ENCODE peak calls at places on chromosomes 12 and 14, in seven cellular contexts. S is IMR-90, M is PC-9, P is suprapubic skin, A is brain microvascular endothelial cell, I is K562, F is WERI-Rb-1. V is an unnamed sample.
A peak's percentile ranks its signal among the peaks of the same experiment; 100 is the strongest.

GRCh38 chr14:20612403-20612802 is 21.2 kb upstream of the RNASE12 start:
- DNase-seq in S (no peak), M (no peak), P (no peak), A (no peak), F (no peak), I (no peak), V (no peak)

GRCh38 chr12:91139264-91139663 is 28.0 kb upstream of the LUM start:
- DNase-seq in A (no peak), P (no peak), I (no peak), S (peak; percentile 17), F (no peak), M (no peak), V (no peak)

GRCh38 chr14:63454863-63455622 is 88.1 kb downstream of the PPP2R5E start:
- DNase-seq in A (peak; percentile 44), P (no peak), M (no peak), F (no peak), S (peak; percentile 54), I (no peak), V (no peak)

GRCh38 chr14:92946847-92947545 is 24.0 kb downstream of the CHGA start:
- DNase-seq in A (no peak), I (no peak), F (no peak), S (no peak), P (no peak), M (no peak), V (no peak)

GRCh38 chr12:56387152-56387551 is 24.5 kb upstream of the APOF start:
- DNase-seq in M (no peak), F (no peak), I (no peak), P (no peak), S (peak; percentile 49), A (peak; percentile 14), V (peak; percentile 16)

GRCh38 chr12:26109343-26109841 is 15.4 kb downstream of the BHLHE41 start:
- DNase-seq in A (no peak), I (no peak), P (no peak), M (no peak), S (peak; percentile 81), F (no peak), V (no peak)

GRCh38 chr14:21498540-21499526 is 12.3 kb downstream of the METTL3 start:
- DNase-seq in F (peak; percentile 26), S (peak; percentile 73), I (peak; percentile 40), M (no peak), P (no peak), A (peak; percentile 43), V (no peak)

GRCh38 chr14:83133986-83134664 is 1600.5 kb upstream of the SEL1L start:
- DNase-seq in M (no peak), F (peak; percentile 31), I (no peak), A (no peak), P (no peak), S (no peak), V (no peak)

GRCh38 chr12:5013206-5013830 is 30.4 kb upstream of the KCNA5 start:
- DNase-seq in S (no peak), P (no peak), M (no peak), I (no peak), A (no peak), F (no peak), V (no peak)

GRCh38 chr14:49939884-49940510 is 47.1 kb downstream of the ARF6 start:
- DNase-seq in P (no peak), M (no peak), S (no peak), A (no peak), I (no peak), F (no peak), V (no peak)

GRCh38 chr12:13044002-13044858 is at the start of gene FAM234B:
- DNase-seq in M (peak; percentile 71), F (peak; percentile 90), A (peak; percentile 40), S (peak; percentile 62), P (peak; percentile 88), I (peak; percentile 76), V (no peak)

GRCh38 chr12:91361864-91362263 is 179.2 kb upstream of the DCN start:
- DNase-seq in P (no peak), I (peak; percentile 29), M (no peak), F (no peak), A (no peak), S (peak; percentile 60), V (no peak)

GRCh38 chr12:50951112-50951511 is 1.2 kb upstream of the HIGD1C start:
- DNase-seq in A (no peak), M (no peak), S (no peak), I (no peak), F (no peak), P (no peak), V (no peak)

GRCh38 chr14:106522990-106523389 is 996.6 kb downstream of the TMEM121 start:
- DNase-seq in S (no peak), A (no peak), P (no peak), I (no peak), F (no peak), M (no peak), V (no peak)

GRCh38 chr12:47905313-47905730 is 528 bp upstream of the VDR start:
- DNase-seq in F (peak; percentile 78), M (peak; percentile 85), P (no peak), A (no peak), I (peak; percentile 58), S (no peak), V (no peak)

GRCh38 chr14:100727565-100728240 is 1.0 kb downstream of the DLK1 start:
- DNase-seq in S (no peak), F (no peak), I (no peak), P (no peak), M (no peak), A (no peak), V (no peak)

GRCh38 chr14:95519699-95520098 is 3.2 kb upstream of the SYNE3 start:
- DNase-seq in I (no peak), F (no peak), S (peak; percentile 77), M (no peak), A (peak; percentile 59), P (peak; percentile 95), V (no peak)

GRCh38 chr12:52032431-52032796 is 18.8 kb upstream of the NR4A1 start:
- DNase-seq in S (peak; percentile 80), M (no peak), P (no peak), A (peak; percentile 79), F (no peak), I (no peak), V (no peak)
- H3K27ac ChIP-seq in S (peak overlapping the region; percentile 25), M (no peak overlapping the region), P (peak overlapping the region; percentile 84), A (peak overlapping the region; percentile 57), F (no peak overlapping the region), I (no peak overlapping the region), V (peak overlapping the region; percentile 22)

DNA sequence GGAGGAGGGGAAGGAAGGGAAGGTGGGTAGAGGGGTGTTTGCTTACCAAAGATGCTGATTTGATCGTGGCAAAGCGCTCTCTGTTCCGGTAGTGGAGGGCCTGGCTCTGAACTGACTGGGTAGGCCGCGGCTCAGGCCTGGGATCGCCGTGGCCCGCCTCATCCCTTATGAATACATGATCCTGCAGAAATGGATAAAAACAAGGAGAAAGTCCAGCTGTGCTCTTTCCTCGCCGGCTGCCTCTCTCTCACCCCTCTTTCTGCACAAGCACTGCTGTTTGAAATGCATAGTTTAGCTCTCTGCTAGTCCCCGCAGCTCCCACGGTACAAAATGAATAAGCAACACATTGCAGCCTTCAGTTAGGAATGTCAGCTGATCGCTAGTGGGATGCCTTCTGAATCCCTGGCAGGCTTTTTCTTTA is 53.8 kb downstream of the PEBP1 start:
- DNase-seq in A (peak; percentile 36), F (peak; percentile 78), S (peak; percentile 82), I (no peak), M (no peak), P (no peak), V (peak; percentile 66)
- H3K4me3 ChIP-seq in A (peak overlapping the region; percentile 60), F (peak overlapping the region; percentile 46), S (peak overlapping the region; percentile 56), I (no peak overlapping the region), M (no peak overlapping the region), P (peak overlapping the region; percentile 31), V (peak overlapping the region; percentile 66)

GRCh38 chr12:27844427-27845090 is 64.5 kb upstream of the MANSC4 start:
- DNase-seq in M (no peak), F (peak; percentile 10), S (peak; percentile 20), P (no peak), A (no peak), I (no peak), V (no peak)
- TF ChIP-seq CTCF in M (no peak), F (no peak), S (no peak), P (no peak), A (no peak), I (no peak), V (no peak)

GRCh38 chr12:125454786-125455450 is 389.7 kb downstream of the AACS start:
- DNase-seq in F (no peak), S (no peak), P (no peak), I (no peak), M (no peak), A (no peak), V (no peak)

GRCh38 chr12:125455556-125455955 is 390.3 kb downstream of the AACS start:
- DNase-seq in S (no peak), I (no peak), F (no peak), P (no peak), A (no peak), M (no peak), V (no peak)

GRCh38 chr12:125451408-125451807 is 386.2 kb downstream of the AACS start:
- DNase-seq in F (no peak), A (no peak), M (no peak), I (no peak), S (no peak), P (no peak), V (no peak)

DNA sequence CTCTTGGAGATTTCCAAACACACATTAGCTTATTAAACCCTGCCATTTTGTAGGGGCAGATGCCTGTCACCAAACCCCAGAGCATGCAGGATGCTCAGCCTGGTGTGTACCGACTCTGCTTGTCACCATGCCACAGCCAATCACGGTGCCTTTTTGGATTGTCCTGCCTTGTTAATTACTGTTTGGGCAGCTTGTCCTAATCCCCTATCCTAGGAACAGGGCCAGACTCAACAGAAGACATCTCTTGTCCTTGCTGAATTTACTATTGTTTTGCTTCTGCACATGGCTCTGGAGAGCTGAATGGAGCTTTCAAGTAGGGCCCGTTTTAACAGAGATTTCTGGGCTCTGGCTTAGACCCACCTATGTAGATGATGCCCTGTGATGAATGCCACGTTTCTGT is 388.5 kb downstream of the AACS start:
- DNase-seq in P (no peak), M (no peak), I (no peak), S (no peak), A (no peak), F (no peak), V (no peak)
- H3K27ac ChIP-seq in P (no peak overlapping the region), M (no peak overlapping the region), I (no peak overlapping the region), S (no peak overlapping the region), A (no peak overlapping the region), F (no peak overlapping the region), V (no peak overlapping the region)